ENCODE peak calls at places on chromosomes 3 and 15, in four cellular contexts. C, L, S and F are unnamed samples.

GRCh38 chr3:66441124-66441523 is 59.7 kb downstream of the LRIG1 start:
- DNase-seq in C (no peak), L (no peak), S (no peak), F (no peak)

GRCh38 chr3:9056581-9056980 is 93.3 kb upstream of the RAD18 start:
- DNase-seq in C (no peak), L (peak; percentile 5), S (no peak), F (peak; percentile 36)

GRCh38 chr3:43523454-43524053 is 98.3 kb downstream of the ANO10 start:
- DNase-seq in C (no peak), L (no peak), S (no peak), F (no peak)

GRCh38 chr3:69092030-69092513 is 7.3 kb downstream of the ARL6IP5 start:
- DNase-seq in C (no peak), L (no peak), S (no peak), F (no peak)

GRCh38 chr15:71273731-71274447 is 158.6 kb downstream of the THSD4 start:
- DNase-seq in C (no peak), L (no peak), S (no peak), F (no peak)

GRCh38 chr3:131277836-131278497 is 103.6 kb upstream of the NUDT16 start:
- DNase-seq in C (no peak), L (no peak), S (no peak), F (no peak)

GRCh38 chr3:190094201-190094718 is 26.4 kb downstream of the P3H2 start:
- DNase-seq in C (peak; percentile 62), L (no peak), S (no peak), F (no peak)

GRCh38 chr15:41789237-41789636 is 15.0 kb downstream of the MAPKBP1 start:
- DNase-seq in C (no peak), L (no peak), S (no peak), F (no peak)

GRCh38 chr3:127816783-127817182 is 5.5 kb downstream of the MGLL start:
- DNase-seq in C (no peak), L (no peak), S (no peak), F (no peak)

GRCh38 chr3:13854492-13854891 is 25.4 kb downstream of the WNT7A start:
- DNase-seq in C (no peak), L (no peak), S (no peak), F (no peak)

GRCh38 chr15:22786868-22787698 is 639 bp downstream of the NIPA1 start:
- DNase-seq in C (no peak), L (peak; percentile 35), S (no peak), F (peak; percentile 13)

GRCh38 chr3:117708601-117709000 is 999.0 kb downstream of the TUSC7 start:
- DNase-seq in C (no peak), L (no peak), S (no peak), F (no peak)

GRCh38 chr3:105444725-105445124 is 78.0 kb downstream of the ALCAM start:
- DNase-seq in C (no peak), L (no peak), S (no peak), F (no peak)

GRCh38 chr15:41387646-41388045 is 14.7 kb downstream of the NDUFAF1 start:
- DNase-seq in C (no peak), L (no peak), S (no peak), F (no peak)

GRCh38 chr3:42653560-42654330 is at the start of gene ZBTB47:
- DNase-seq in C (peak; percentile 71), L (no peak), S (peak; percentile 77), F (peak; percentile 56)

GRCh38 chr3:40972350-40972749 is 227.0 kb upstream of the CTNNB1 start:
- DNase-seq in C (no peak), L (no peak), S (no peak), F (no peak)

GRCh38 chr3:99644017-99644416 is 5.6 kb downstream of the COL8A1 start:
- DNase-seq in C (no peak), L (no peak), S (no peak), F (no peak)

GRCh38 chr3:126916546-126916945 is 66.4 kb upstream of the PLXNA1 start:
- DNase-seq in C (no peak), L (no peak), S (no peak), F (no peak)

DNA sequence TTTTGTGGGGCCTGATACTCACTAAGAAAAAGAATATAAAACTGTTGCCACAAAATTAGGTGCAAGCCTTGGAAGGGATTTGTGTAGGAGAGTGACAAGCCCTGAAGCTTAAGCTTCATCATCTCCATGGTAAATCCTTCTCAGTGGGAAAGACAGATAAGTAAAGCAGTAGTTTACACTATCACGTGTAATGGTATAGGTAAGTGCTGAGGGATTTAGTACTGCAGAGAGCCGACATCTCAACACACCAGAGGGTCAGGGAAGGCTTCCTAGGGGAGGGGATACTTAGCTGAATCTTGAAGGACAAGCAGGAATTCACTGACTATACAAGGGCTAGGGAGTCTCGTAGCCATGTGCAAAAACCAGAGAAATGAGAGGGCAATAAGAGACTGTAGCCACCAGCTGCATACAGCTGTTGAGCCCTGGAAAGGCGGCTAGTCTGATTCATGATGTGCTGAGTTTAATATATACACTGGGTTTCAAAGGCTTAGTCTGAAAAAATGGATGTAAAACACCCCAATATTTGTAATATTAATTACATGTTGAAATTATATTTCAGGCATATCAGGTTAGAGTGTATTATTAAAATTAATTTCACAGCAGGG is 11.1 kb downstream of the SLC24A1 start:
- DNase-seq in C (no peak), L (no peak), S (no peak), F (no peak)
- H3K27ac ChIP-seq in C (no peak overlapping the region), L (no peak overlapping the region), S (no peak overlapping the region), F (no peak overlapping the region)

DNA sequence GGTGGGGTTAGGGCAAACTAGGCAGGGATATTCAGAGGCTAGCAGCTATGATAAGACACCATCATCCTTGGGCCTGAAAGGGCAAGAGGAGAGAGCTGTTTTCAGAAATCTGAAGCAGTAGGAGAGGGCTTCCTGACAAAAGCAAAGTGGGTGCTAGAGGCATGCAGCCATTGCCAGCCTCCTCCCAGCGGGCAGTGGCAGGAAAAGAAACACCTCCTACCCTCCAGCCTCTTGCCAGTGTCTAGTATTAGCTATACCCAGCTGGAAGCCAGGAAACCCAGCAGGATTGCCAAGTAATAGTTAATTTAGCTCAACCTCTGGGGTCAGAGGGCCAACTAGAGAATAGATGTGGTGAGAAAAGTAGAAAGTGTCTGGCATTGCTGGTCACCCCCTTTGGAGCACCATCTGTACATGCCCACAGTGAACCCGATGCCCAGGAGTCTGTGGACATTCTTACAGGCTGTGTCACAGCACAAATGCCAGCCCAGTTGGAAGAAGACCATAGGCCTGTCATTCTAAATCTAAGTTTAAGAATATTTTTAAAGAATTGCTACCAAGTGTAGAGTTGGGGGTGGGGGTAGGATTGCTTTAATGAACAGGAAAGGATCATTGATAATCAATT is 85.3 kb downstream of the HCN4 start:
- DNase-seq in C (no peak), L (no peak), S (no peak), F (no peak)
- H3K27ac ChIP-seq in C (no peak overlapping the region), L (no peak overlapping the region), S (peak overlapping the region; percentile 59), F (no peak overlapping the region)

GRCh38 chr3:183711516-183711915 is 13.9 kb downstream of the YEATS2 start:
- DNase-seq in C (no peak), L (no peak), S (no peak), F (no peak)

GRCh38 chr3:183714622-183715021 is 17.0 kb downstream of the YEATS2 start:
- DNase-seq in C (no peak), L (no peak), S (no peak), F (no peak)

DNA sequence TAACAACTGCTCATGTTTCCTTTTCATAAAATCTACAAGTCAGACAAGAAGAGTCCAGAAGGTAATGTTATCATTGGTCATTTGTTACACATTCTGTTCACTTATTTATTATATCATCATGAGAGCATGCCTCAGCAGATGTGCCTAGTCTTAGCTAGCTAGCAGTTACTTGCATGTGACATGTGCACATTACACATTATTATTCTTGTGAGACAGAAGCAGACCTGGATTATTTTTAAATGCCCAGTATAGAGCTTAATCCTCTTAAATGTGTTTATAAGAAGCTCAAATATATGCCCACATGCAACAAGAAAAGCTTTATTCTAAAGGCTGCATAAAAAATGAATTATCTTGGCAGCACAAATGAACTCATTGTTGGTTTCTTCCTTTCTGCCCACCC is 12.6 kb downstream of the YEATS2 start:
- DNase-seq in C (no peak), L (no peak), S (no peak), F (no peak)
- H3K27ac ChIP-seq in C (no peak overlapping the region), L (no peak overlapping the region), S (no peak overlapping the region), F (no peak overlapping the region)

GRCh38 chr3:46542801-46543201 is 23.3 kb downstream of the LRRC2 start:
- DNase-seq in C (no peak), L (no peak), S (peak; percentile 26), F (no peak)
- H3K27ac ChIP-seq in C (no peak overlapping the region), L (no peak overlapping the region), S (peak overlapping the region; percentile 39), F (no peak overlapping the region)

GRCh38 chr3:167166594-167167253 is 213.4 kb downstream of the ZBBX start:
- DNase-seq in C (no peak), L (peak; percentile 53), S (peak; percentile 56), F (no peak)

GRCh38 chr3:167162083-167162482 is 218.0 kb downstream of the ZBBX start:
- DNase-seq in C (no peak), L (no peak), S (no peak), F (no peak)

GRCh38 chr3:167163580-167163979 is 216.5 kb downstream of the ZBBX start:
- DNase-seq in C (no peak), L (no peak), S (no peak), F (no peak)

GRCh38 chr3:167167491-167167890 is 212.6 kb downstream of the ZBBX start:
- DNase-seq in C (no peak), L (no peak), S (no peak), F (no peak)

DNA sequence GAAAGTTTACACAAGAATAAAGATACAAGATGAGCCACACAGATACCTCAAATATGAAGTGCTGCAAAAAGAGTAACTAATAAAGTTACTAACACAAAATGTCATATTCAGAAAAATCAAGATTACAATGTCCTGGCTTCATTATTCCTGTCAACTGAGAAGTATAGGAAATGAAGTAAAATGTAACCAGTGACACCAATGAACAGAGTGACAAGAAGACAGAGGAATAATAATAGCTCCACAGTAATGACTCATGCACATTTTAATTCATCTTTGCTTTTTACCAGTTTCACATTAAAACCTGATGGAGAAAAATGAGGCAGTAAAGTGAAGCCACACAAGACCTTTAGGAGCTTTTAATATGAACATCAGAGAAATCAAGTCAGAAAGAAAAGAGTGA is 214.1 kb downstream of the ZBBX start:
- DNase-seq in C (no peak), L (no peak), S (no peak), F (no peak)
- H3K27ac ChIP-seq in C (no peak overlapping the region), L (no peak overlapping the region), S (peak overlapping the region; percentile 79), F (no peak overlapping the region)